ENCODE peak calls at places on chromosomes 12 and 14, in six cellular contexts. V, G, P, N, M and L are unnamed samples.

GRCh38 chr14:100761481-100761880 is 34.8 kb downstream of the DLK1 start:
- DNase-seq in V (no peak), N (no peak), M (no peak), G (peak; percentile 40), P (no peak), L (no peak)

GRCh38 chr12:67807808-67808207 is 159.3 kb downstream of the DYRK2 start:
- DNase-seq in N (no peak), P (no peak), M (no peak), V (no peak), G (no peak), L (no peak)

GRCh38 chr12:108115746-108116125 is 13.4 kb upstream of the WSCD2 start:
- DNase-seq in P (no peak), N (no peak), M (no peak), V (no peak), G (no peak), L (no peak)

GRCh38 chr14:60648169-60648933 is 926 bp downstream of the SIX1 start:
- DNase-seq in N (no peak), G (no peak), P (peak; percentile 43), M (no peak), V (no peak), L (no peak)

GRCh38 chr14:35285168-35285990 is 6.8 kb upstream of the PSMA6 start:
- DNase-seq in G (no peak), P (no peak), M (no peak), N (peak; percentile 95), V (no peak), L (no peak)

GRCh38 chr12:47361389-47362031 is 281.8 kb upstream of the AMIGO2 start:
- DNase-seq in M (no peak), V (no peak), N (no peak), P (peak; percentile 85), G (no peak), L (no peak)

GRCh38 chr12:55743131-55743921 is 404 bp downstream of the GDF11 start:
- DNase-seq in M (peak; percentile 64), G (no peak), V (no peak), N (no peak), P (peak; percentile 76), L (no peak)

GRCh38 chr12:22904485-22904884 is 279.5 kb downstream of the ETNK1 start:
- DNase-seq in G (no peak), V (no peak), P (no peak), M (no peak), N (no peak), L (no peak)

GRCh38 chr12:27257104-27257848 is 13.2 kb downstream of the STK38L start:
- DNase-seq in V (no peak), M (no peak), N (no peak), P (no peak), G (no peak), L (no peak)
- TF ChIP-seq ZNF274 in V (no peak), M (no peak), N (no peak), P (no peak), G (no peak), L (no peak)

DNA sequence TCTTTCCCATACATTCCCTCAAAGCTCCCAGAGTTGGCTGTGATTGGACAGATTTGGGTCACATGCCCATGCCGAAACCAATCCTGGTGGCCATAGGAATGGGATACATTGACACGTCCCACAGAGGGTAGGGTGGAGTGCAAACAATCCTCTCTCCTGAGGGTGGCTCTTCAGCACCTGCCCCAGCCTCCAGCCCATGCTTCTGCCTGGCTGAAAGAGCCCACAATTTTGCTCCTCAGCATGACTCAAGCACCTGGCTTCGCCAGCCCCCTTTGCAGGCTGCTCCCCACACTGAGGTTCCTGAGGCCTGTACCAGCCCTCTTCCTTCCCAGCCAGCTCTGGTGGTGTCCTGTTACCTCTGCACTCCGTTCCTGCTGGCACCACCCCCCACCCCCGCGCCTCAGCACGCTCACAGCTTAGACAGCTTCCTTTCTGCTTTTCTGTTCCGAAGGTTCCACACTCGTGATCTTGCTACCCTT is 71.7 kb downstream of the CCDC92 start:
- DNase-seq in G (no peak), V (no peak), M (peak; percentile 66), N (no peak), P (no peak), L (peak; percentile 38)
- H3K27me3 ChIP-seq in G (no peaks in the 10 kb centered on the region), V (peaks cover 60% of the 10 kb centered on the region), M (no peaks in the 10 kb centered on the region), N (no peaks in the 10 kb centered on the region), P (peaks cover 78% of the 10 kb centered on the region), L (peaks cover 13% of the 10 kb centered on the region)

GRCh38 chr12:53381739-53382630 is 2.0 kb downstream of the SP1 start:
- DNase-seq in N (peak; percentile 63), P (peak; percentile 77), V (peak; percentile 56), M (peak; percentile 56), G (no peak), L (peak; percentile 28)

GRCh38 chr12:53383258-53383657 is 3.3 kb downstream of the SP1 start:
- DNase-seq in V (no peak), G (no peak), P (no peak), M (no peak), N (no peak), L (no peak)

GRCh38 chr12:53379389-53380103 is 430 bp upstream of the SP1 start:
- DNase-seq in P (peak; percentile 100), V (peak; percentile 100), M (peak; percentile 86), N (peak; percentile 100), G (peak; percentile 100), L (peak; percentile 100)

GRCh38 chr12:53380104-53380796 is at the start of gene SP1:
- DNase-seq in M (peak; percentile 98), G (peak; percentile 82), P (peak; percentile 94), N (peak; percentile 62), V (peak; percentile 76), L (peak; percentile 77)

DNA sequence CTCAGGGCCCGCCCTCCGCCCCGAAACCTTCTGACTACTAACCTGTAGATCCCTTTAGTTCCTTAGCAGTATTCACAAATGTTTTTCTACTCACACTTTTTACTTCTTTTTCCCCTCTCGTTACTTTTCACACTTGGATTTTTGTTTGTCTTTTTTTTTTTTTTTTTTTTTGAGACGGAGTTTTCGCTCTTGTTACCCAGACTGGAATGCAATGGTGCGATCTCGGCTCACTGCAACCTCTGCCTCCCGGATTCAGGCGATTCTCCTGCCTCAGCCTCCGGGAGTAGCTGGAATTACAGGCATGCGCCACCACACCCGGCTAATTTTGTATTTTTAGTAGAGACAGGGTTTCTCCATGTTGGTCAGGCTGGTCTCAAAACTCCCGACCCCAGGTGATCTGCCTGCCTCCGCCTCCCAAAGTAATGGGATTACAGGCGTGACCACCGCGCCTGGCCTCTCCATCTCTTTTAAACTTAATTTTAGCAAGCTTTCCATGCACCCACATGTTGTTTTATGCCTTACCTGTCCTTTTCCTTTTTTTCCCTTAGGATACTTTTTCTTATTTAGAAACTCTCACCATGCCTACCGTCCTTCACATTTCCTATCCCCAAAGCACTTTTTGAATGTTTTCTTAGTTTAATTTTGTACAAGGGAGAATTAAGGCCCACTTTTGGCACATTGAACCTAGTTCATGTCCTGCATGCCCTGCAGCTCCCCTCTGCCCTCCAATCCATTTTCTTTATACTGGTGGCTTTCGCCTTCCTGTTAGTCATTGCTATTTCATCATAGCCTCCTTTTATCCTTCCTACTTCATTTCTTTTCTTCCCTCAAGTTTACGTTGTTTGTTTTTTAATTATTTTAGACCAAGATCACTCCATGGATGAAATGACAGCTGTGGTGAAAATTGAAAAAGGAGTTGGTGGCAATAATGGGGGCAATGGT is 1.1 kb downstream of the SP1 start:
- DNase-seq in P (no peak), V (no peak), M (peak; percentile 48), G (no peak), N (no peak), L (no peak)
- TF ChIP-seq ZNF274 in P (no peak), V (no peak), M (no peak), G (no peak), N (no peak), L (no peak)

GRCh38 chr14:94787655-94788054 is 17.7 kb upstream of the GSC start:
- DNase-seq in M (no peak), V (no peak), P (no peak), N (no peak), G (no peak), L (no peak)

GRCh38 chr14:94787092-94787491 is 17.2 kb upstream of the GSC start:
- DNase-seq in V (no peak), P (no peak), N (no peak), G (no peak), M (no peak), L (no peak)
- H3K27me3 ChIP-seq in V (peaks cover 23% of the 10 kb centered on the region), P (peaks cover 7% of the 10 kb centered on the region), N (no peaks in the 10 kb centered on the region), G (no peaks in the 10 kb centered on the region), M (peaks cover under 1% of the 10 kb centered on the region), L (no peaks in the 10 kb centered on the region)

DNA sequence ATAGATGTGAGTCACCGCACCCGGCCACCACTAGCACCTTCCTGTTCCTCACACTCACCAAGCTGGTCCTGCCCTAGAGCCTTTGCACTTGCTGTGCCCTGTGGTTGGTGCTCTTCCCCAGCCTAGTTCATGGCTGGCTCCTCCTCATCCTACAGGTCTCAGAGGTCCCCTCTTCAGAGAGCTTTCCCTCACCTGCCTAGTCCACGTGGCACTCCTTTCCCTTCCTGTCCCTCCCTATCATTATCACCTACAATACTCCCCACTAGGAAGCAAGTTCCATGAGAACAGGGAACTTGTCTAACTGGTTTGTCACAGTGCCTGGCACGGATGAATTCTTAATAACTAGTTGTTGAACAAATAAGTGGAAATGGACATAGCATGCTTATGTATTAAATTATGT is 24.0 kb upstream of the TMED10 start:
- DNase-seq in P (no peak), V (no peak), G (peak; percentile 70), N (no peak), M (no peak), L (no peak)
- TF ChIP-seq ZNF274 in P (no peak), V (no peak), G (no peak), N (no peak), M (no peak), L (no peak)

DNA sequence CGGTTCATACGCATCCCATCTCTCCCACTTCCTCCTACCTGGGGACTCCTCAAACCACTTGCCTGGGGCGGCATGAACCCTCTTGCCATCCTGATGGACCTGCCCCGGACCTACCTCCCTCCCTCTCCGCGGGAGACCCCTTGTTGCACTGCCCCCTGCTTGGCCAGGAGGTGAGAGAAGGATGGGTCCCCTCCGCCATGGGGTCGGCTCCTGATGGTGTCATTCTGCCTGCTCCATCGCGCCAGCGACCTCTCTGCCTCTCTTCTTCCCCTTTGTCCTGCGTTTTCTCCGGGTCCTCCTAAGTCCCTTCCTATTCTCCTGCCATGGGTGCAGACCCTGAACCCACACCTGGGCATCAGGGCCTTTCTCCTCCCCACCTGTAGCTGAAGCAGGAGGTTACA is 3.6 kb downstream of the WNT1 start:
- DNase-seq in G (no peak), V (no peak), N (no peak), M (no peak), P (no peak), L (no peak)
- H3K27me3 ChIP-seq in G (peaks cover 8% of the 10 kb centered on the region), V (peaks cover 87% of the 10 kb centered on the region), N (peaks cover 43% of the 10 kb centered on the region), M (peaks cover 94% of the 10 kb centered on the region), P (peaks cover 75% of the 10 kb centered on the region), L (peaks cover 81% of the 10 kb centered on the region)

DNA sequence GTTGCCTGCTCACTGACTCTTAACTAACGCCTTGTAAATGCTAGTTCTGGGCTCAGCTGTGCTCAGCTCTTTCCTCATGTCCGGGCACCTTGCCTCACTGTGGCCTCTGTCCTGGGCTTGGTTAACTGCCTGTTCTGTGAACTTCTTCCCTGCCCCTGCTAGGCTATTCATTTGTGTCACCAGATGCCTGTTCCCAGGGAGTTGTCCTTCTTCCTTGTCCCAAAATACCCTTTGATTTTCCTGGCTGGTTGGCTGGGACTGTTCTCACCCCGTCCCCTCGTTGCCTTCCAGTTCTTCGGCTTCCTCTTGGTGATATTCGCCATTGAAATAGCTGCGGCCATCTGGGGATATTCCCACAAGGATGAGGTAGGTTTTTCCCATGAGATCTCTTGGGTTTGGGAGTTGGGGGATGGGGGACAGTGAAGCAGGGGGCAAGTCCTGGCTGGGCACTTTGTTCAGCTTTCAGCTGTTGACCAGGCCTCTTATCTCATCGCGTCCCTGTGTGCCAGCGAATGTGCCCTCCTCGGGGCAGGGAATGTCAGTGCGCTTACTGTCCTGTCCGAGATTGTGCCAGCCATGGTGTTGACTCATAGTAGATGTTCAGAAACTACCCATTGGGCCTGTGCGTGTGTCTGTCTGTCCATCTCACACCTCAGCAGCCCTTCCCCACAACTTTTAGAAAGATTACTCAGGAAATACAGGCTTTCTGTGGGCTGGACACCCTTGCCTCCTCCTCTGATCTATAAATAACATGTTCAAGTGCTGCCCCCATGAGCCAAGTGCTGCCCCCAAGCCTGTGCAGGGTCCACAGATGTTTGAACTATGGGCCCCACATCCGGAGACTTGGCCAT is 33.1 kb downstream of the CD9 start:
- DNase-seq in G (no peak), N (no peak), P (no peak), M (no peak), V (no peak), L (no peak)
- TF ChIP-seq ZNF274 in G (no peak), N (no peak), P (no peak), M (no peak), V (no peak), L (no peak)